ENCODE peak calls at places on chromosomes 2 and 18, in six cellular contexts. One of them, this sample, is unnamed.

GRCh38 chr2:72144746-72145657 is 2.7 kb downstream of the CYP26B1 start:
- DNase-seq in HepG2: peak
- DNase-seq in testis: peak
- DNase-seq in A549: peak
- DNase-seq in tibial nerve: peak
- DNase-seq in right lobe of liver: no peak
- DNase-seq in this sample: peak

GRCh38 chr2:120313695-120314615 is 32.0 kb upstream of the INHBB start:
- DNase-seq in tibial nerve: no peak
- DNase-seq in A549: no peak
- DNase-seq in right lobe of liver: peak
- DNase-seq in testis: peak
- DNase-seq in HepG2: peak
- DNase-seq in this sample: peak

GRCh38 chr2:106642679-106643078 is 155.5 kb downstream of the CD8B2 start:
- DNase-seq in testis: no peak
- DNase-seq in HepG2: no peak
- DNase-seq in right lobe of liver: no peak
- DNase-seq in A549: no peak
- DNase-seq in tibial nerve: no peak
- DNase-seq in this sample: peak

GRCh38 chr18:9401166-9401565 is 66.6 kb downstream of the TWSG1 start:
- DNase-seq in A549: no peak
- DNase-seq in right lobe of liver: no peak
- DNase-seq in tibial nerve: no peak
- DNase-seq in testis: no peak
- DNase-seq in HepG2: no peak
- DNase-seq in this sample: no peak

GRCh38 chr2:217510790-217511291 is 492.0 kb downstream of the TNS1 start:
- DNase-seq in HepG2: peak
- DNase-seq in right lobe of liver: peak
- DNase-seq in tibial nerve: peak
- DNase-seq in A549: peak
- DNase-seq in testis: peak
- DNase-seq in this sample: peak

GRCh38 chr18:32683044-32683443 is 89.8 kb downstream of the KLHL14 start:
- DNase-seq in tibial nerve: no peak
- DNase-seq in HepG2: no peak
- DNase-seq in testis: no peak
- DNase-seq in A549: no peak
- DNase-seq in right lobe of liver: no peak
- DNase-seq in this sample: no peak

GRCh38 chr18:65751145-65752085 is 603 bp downstream of the CDH7 start:
- DNase-seq in testis: peak
- DNase-seq in right lobe of liver: no peak
- DNase-seq in HepG2: no peak
- DNase-seq in A549: no peak
- DNase-seq in tibial nerve: no peak
- DNase-seq in this sample: no peak

GRCh38 chr2:30436859-30437435 is 10.1 kb upstream of the LCLAT1 start:
- DNase-seq in tibial nerve: no peak
- DNase-seq in A549: no peak
- DNase-seq in right lobe of liver: no peak
- DNase-seq in testis: no peak
- DNase-seq in HepG2: no peak
- DNase-seq in this sample: no peak

GRCh38 chr2:197847666-197848401 is 43.4 kb downstream of the PLCL1 start:
- DNase-seq in HepG2: no peak
- DNase-seq in right lobe of liver: no peak
- DNase-seq in testis: no peak
- DNase-seq in tibial nerve: no peak
- DNase-seq in A549: no peak
- DNase-seq in this sample: no peak

GRCh38 chr2:1374281-1374680 is 39.0 kb upstream of the TPO start:
- DNase-seq in tibial nerve: no peak
- DNase-seq in testis: no peak
- DNase-seq in A549: no peak
- DNase-seq in HepG2: no peak
- DNase-seq in right lobe of liver: no peak
- DNase-seq in this sample: no peak

GRCh38 chr2:175366814-175367213 is 185.3 kb upstream of the ATP5MC3 start:
- DNase-seq in testis: peak
- DNase-seq in tibial nerve: no peak
- DNase-seq in HepG2: peak
- DNase-seq in A549: peak
- DNase-seq in right lobe of liver: no peak
- DNase-seq in this sample: peak

DNA sequence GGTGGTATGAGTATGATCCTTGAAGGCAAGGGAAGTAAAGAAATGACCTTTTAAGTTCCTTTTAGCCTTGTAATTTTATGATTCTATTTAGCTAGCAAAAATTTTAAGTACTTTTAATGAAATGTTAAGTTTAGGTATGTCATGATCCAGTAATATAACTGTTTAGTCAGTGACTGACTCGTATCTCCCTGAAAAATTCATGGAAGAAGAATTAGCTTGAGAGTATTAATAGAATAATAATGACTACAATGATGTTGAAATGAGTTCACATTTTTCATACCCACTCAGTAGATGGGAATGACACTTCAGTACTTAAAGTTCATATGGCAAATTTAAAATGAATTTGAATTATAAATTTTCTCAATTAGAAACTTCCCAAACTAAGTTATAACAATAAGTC is 14.6 kb downstream of the RAB3GAP1 start:
- DNase-seq in HepG2: no peak
- DNase-seq in tibial nerve: no peak
- DNase-seq in right lobe of liver: no peak
- DNase-seq in testis: no peak
- DNase-seq in A549: no peak
- DNase-seq in this sample: no peak
- H3K27ac ChIP-seq in HepG2: no peak
- H3K27ac ChIP-seq in tibial nerve: no peak
- H3K27ac ChIP-seq in right lobe of liver: no peak
- H3K27ac ChIP-seq in testis: no peak
- H3K27ac ChIP-seq in A549: no peak
- H3K27ac ChIP-seq in this sample: no peak

GRCh38 chr2:156181208-156181607 is 151.3 kb downstream of the NR4A2 start:
- DNase-seq in A549: no peak
- DNase-seq in right lobe of liver: no peak
- DNase-seq in HepG2: no peak
- DNase-seq in tibial nerve: no peak
- DNase-seq in testis: no peak
- DNase-seq in this sample: no peak

GRCh38 chr2:156177654-156178053 is 154.9 kb downstream of the NR4A2 start:
- DNase-seq in right lobe of liver: no peak
- DNase-seq in testis: no peak
- DNase-seq in A549: no peak
- DNase-seq in HepG2: peak
- DNase-seq in tibial nerve: no peak
- DNase-seq in this sample: no peak

DNA sequence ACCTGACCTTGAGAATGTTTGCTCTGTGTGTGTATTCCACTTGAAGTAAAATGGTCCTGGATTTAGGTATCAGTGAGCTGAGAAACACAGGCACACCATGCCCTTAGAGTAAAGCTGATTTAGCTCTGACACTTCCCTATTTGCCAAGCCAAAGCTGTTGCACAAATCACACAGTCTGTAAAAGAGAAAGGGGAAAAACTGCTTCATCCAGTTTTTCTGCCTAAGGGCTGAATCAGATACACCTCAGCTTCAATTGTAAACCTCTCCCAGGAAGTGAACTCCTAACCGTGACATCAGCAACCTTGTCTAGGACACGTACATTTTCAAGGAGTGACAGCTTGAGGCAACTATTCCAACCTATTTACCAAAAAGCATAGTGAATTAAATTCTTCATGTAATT is 150.4 kb downstream of the NR4A2 start:
- DNase-seq in A549: no peak
- DNase-seq in testis: no peak
- DNase-seq in HepG2: peak
- DNase-seq in right lobe of liver: no peak
- DNase-seq in tibial nerve: no peak
- DNase-seq in this sample: peak
- TF ChIP-seq POLR2A in A549: no peak
- TF ChIP-seq POLR2A in testis: no peak
- TF ChIP-seq POLR2A in HepG2: no peak
- TF ChIP-seq POLR2A in right lobe of liver: no peak
- TF ChIP-seq POLR2A in tibial nerve: no peak
- TF ChIP-seq POLR2A in this sample: no peak

GRCh38 chr18:74529378-74529777 is 4.9 kb upstream of the CNDP1 start:
- DNase-seq in testis: no peak
- DNase-seq in HepG2: no peak
- DNase-seq in A549: no peak
- DNase-seq in right lobe of liver: no peak
- DNase-seq in tibial nerve: no peak
- DNase-seq in this sample: no peak
- H3K27ac ChIP-seq in testis: no peak
- H3K27ac ChIP-seq in HepG2: no peak
- H3K27ac ChIP-seq in A549: no peak
- H3K27ac ChIP-seq in right lobe of liver: no peak
- H3K27ac ChIP-seq in tibial nerve: no peak
- H3K27ac ChIP-seq in this sample: no peak

GRCh38 chr2:74458132-74458956 is at the start of gene WBP1:
- DNase-seq in tibial nerve: peak
- DNase-seq in testis: peak
- DNase-seq in HepG2: peak
- DNase-seq in A549: peak
- DNase-seq in right lobe of liver: peak
- DNase-seq in this sample: peak

GRCh38 chr2:74461187-74462053 is 3.2 kb downstream of the WBP1 start:
- DNase-seq in A549: no peak
- DNase-seq in HepG2: peak
- DNase-seq in testis: no peak
- DNase-seq in tibial nerve: no peak
- DNase-seq in right lobe of liver: no peak
- DNase-seq in this sample: peak

GRCh38 chr2:74458957-74459290 is 686 bp downstream of the WBP1 start:
- DNase-seq in testis: no peak
- DNase-seq in A549: no peak
- DNase-seq in tibial nerve: no peak
- DNase-seq in HepG2: no peak
- DNase-seq in right lobe of liver: no peak
- DNase-seq in this sample: no peak

GRCh38 chr2:74457549-74458131 is 598 bp upstream of the WBP1 start:
- DNase-seq in testis: peak
- DNase-seq in right lobe of liver: peak
- DNase-seq in HepG2: peak
- DNase-seq in tibial nerve: peak
- DNase-seq in A549: peak
- DNase-seq in this sample: peak

DNA sequence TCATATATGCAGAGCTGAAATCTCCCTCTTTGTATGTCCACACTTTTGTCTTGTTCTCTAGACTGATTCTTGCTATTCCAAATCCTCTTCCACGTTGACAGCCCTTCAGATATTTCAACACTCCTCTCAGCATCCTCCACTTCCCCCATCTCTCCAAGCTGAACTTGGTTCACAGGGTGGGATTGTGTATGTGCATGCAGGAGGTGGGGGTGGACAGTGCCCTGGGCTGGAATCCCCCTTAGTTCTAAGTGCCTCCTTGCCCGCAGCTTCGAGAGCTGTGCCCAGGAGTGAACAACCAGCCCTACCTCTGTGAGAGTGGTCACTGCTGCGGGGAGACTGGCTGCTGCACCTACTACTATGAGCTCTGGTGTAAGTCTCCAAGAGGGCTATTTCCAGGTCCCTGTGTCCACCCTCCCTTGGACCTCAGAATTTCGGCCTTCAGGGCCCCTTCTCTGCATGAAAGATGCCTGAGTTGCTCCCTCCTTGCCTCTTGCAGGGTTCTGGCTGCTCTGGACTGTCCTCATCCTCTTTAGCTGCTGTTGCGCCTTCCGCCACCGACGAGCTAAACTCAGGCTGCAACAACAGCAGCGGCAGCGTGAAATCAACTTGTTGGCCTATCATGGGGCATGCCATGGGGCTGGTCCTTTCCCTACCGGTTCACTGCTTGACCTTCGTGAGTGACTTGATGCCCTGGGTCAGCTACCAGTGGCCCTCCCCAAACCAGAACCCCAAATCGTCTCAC is 1.3 kb downstream of the WBP1 start:
- DNase-seq in A549: no peak
- DNase-seq in testis: no peak
- DNase-seq in right lobe of liver: no peak
- DNase-seq in tibial nerve: no peak
- DNase-seq in HepG2: no peak
- DNase-seq in this sample: no peak
- TF ChIP-seq POLR2A in A549: peak
- TF ChIP-seq POLR2A in testis: no peak
- TF ChIP-seq POLR2A in right lobe of liver: no peak
- TF ChIP-seq POLR2A in tibial nerve: no peak
- TF ChIP-seq POLR2A in HepG2: no peak
- TF ChIP-seq POLR2A in this sample: peak

DNA sequence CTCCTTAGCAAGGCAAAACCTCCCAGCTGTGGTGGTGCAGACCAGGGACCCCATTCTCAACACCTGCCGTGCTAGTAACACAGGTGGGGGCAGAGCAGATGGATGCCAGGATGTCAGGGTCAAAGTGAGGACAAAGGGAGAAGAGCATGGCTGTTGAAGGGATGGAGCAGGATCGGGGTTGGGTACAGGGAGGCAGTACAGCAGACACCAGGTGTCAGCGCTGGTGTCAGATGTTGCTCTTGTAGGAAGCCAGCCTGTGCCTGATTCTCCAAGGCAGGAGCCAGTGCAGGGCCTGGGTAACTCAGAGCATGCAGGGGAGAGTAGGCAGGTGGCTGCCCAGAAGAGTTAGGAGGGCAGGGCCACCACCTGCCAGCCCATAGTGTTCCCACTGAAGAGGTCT is 222.1 kb upstream of the SPRED2 start:
- DNase-seq in right lobe of liver: no peak
- DNase-seq in tibial nerve: no peak
- DNase-seq in HepG2: no peak
- DNase-seq in A549: no peak
- DNase-seq in testis: no peak
- DNase-seq in this sample: no peak
- H3K27ac ChIP-seq in right lobe of liver: no peak
- H3K27ac ChIP-seq in tibial nerve: no peak
- H3K27ac ChIP-seq in HepG2: no peak
- H3K27ac ChIP-seq in A549: no peak
- H3K27ac ChIP-seq in testis: no peak
- H3K27ac ChIP-seq in this sample: no peak

DNA sequence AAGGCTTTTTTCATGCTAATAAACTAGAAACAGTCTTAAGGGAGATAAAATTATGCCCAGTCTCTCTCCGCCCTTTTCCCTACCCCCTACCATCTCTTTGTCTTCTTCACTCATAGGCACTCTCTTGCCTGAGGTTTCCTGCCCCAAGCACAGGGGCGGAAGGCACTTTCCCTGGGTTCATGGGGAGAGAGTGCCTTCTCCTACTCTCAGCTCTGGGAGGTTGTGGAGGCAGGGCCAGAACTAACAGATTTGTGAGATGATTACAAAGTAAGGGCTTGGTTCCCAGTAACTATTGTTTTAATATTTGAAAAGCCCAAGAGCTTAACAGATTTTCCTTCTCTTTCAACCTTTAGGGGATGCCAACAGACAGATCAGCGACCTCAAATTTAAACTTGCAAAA is 26.1 kb upstream of the RBM44 start:
- DNase-seq in testis: no peak
- DNase-seq in tibial nerve: no peak
- DNase-seq in right lobe of liver: no peak
- DNase-seq in HepG2: no peak
- DNase-seq in A549: no peak
- DNase-seq in this sample: no peak
- TF ChIP-seq POLR2A in testis: no peak
- TF ChIP-seq POLR2A in tibial nerve: no peak
- TF ChIP-seq POLR2A in right lobe of liver: no peak
- TF ChIP-seq POLR2A in HepG2: no peak
- TF ChIP-seq POLR2A in A549: no peak
- TF ChIP-seq POLR2A in this sample: no peak